ENCODE peak calls at places on chromosomes 2 and 18, in eight cellular contexts. M is gastrocnemius medialis, T is Peyer's patch, W is body of pancreas, X is transverse colon, Y is tibial nerve, L is stomach, A is K562. E is an unnamed sample.

GRCh38 chr2:15315411-15315810 is 245.7 kb downstream of the NBAS start:
- DNase-seq in A (no peak), L (no peak), W (no peak), T (no peak), X (no peak), M (no peak), Y (no peak), E (no peak)

GRCh38 chr2:25294573-25295462 is 46.9 kb downstream of the DNMT3A start:
- DNase-seq in W (peak; percentile 47), L (peak; percentile 80), Y (peak; percentile 59), A (no peak), M (peak; percentile 84), X (peak; percentile 80), T (no peak), E (peak; percentile 81)

GRCh38 chr18:48023334-48024008 is 93.0 kb upstream of the SMAD2 start:
- DNase-seq in Y (peak; percentile 57), W (no peak), X (peak; percentile 37), M (no peak), A (peak; percentile 15), T (no peak), L (peak; percentile 53), E (no peak)

GRCh38 chr2:181058378-181059269 is 78.2 kb downstream of the UBE2E3 start:
- DNase-seq in Y (peak; percentile 36), X (peak; percentile 15), T (no peak), L (no peak), W (peak; percentile 25), A (peak; percentile 43), M (peak; percentile 11), E (no peak)

GRCh38 chr2:138504092-138504491 is 2.5 kb downstream of the SPOPL start:
- DNase-seq in W (no peak), T (no peak), X (no peak), Y (no peak), L (no peak), A (no peak), M (no peak), E (no peak)

GRCh38 chr2:34815052-34815741 is 1216.1 kb upstream of the FAM98A start:
- DNase-seq in A (no peak), L (no peak), Y (no peak), T (no peak), M (no peak), X (no peak), W (peak; percentile 36), E (no peak)

GRCh38 chr2:239500915-239501630 is 100.3 kb upstream of the HDAC4 start:
- DNase-seq in W (no peak), A (no peak), T (no peak), M (no peak), Y (peak; percentile 32), L (no peak), X (no peak), E (no peak)

GRCh38 chr2:171086352-171087290 is 74.1 kb downstream of the TLK1 start:
- DNase-seq in A (peak; percentile 37), Y (peak; percentile 30), M (no peak), T (no peak), W (peak; percentile 45), L (peak; percentile 34), X (peak; percentile 57), E (no peak)

GRCh38 chr2:9762941-9763340 is 80.3 kb upstream of the TAF1B start:
- DNase-seq in Y (no peak), M (peak; percentile 12), X (no peak), W (no peak), A (no peak), L (no peak), T (no peak), E (no peak)

GRCh38 chr2:142841788-142842187 is 35.7 kb upstream of the KYNU start:
- DNase-seq in T (no peak), W (no peak), L (no peak), X (no peak), M (no peak), A (no peak), Y (no peak), E (no peak)

GRCh38 chr2:67871696-67872320 is 191.0 kb downstream of the C1D start:
- DNase-seq in T (no peak), X (no peak), A (no peak), M (no peak), W (no peak), L (no peak), Y (no peak), E (no peak)

GRCh38 chr2:43083278-43083677 is 143.1 kb downstream of the ZFP36L2 start:
- DNase-seq in L (no peak), T (peak; percentile 48), M (peak; percentile 55), Y (no peak), W (no peak), X (no peak), A (no peak), E (no peak)

GRCh38 chr2:71940695-71941094 is 207.0 kb downstream of the CYP26B1 start:
- DNase-seq in Y (no peak), L (no peak), M (peak; percentile 94), T (peak; percentile 61), X (peak; percentile 30), W (no peak), A (no peak), E (peak; percentile 86)

GRCh38 chr18:50836521-50836957 is 16.7 kb upstream of the MRO start:
- DNase-seq in W (no peak), A (no peak), L (no peak), M (no peak), X (no peak), Y (no peak), T (no peak), E (no peak)

GRCh38 chr2:100845141-100845991 is 25.4 kb downstream of the NPAS2 start:
- DNase-seq in A (no peak), T (no peak), X (no peak), M (peak; percentile 80), L (peak; percentile 76), W (peak; percentile 85), Y (no peak), E (peak; percentile 80)

GRCh38 chr18:52392160-52392559 is 52.2 kb downstream of the DCC start:
- DNase-seq in Y (no peak), A (no peak), X (no peak), T (no peak), W (no peak), M (no peak), L (no peak), E (no peak)

DNA sequence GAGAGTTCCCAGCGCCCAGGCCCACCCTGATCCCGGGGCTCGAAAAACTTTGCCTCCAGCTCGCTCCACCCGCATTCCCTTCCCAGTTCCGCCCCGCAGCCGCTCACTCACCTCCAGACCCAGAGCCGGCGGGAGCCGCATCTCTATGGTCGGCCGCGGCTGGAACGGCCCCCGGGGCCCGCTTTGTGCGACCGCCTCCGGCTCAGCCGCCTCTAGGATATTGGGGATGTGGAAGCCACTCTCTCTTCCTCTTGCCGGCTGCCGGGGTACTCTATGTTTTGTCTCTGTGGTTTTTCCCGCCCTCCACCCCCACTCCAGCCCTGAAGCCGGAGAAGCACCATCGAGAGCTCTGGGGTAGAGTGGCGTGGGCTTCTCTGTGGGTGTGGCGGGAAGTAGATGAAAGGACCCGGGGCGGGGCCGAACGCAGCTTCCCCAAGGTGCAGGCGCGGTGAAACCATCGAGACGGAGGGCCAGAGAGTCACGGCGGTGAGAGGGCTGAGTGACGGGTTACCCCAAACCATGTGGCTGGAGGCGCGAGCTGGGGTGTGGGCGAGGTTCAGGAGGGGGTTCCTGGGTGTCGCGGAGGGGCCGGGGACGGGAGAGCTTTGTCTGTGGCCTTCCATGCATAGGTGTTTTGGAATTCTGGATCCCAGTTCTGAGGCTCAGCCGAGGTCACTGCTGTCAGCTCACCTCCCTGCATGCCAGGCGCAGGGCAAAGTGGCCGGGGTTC is at the start of the genes BCS1L and ZNF142:
- DNase-seq in W (peak; percentile 90), A (peak; percentile 87), T (peak; percentile 94), M (peak; percentile 92), Y (peak; percentile 94), L (peak; percentile 92), X (peak; percentile 95), E (peak; percentile 92)
- TF ChIP-seq POLR2A in W (peak; percentile 64), A (peak; percentile 81), T (peak; percentile 59), M (peak; percentile 90), Y (peak; percentile 18), L (no peak), X (peak; percentile 62), E (peak; percentile 54)

GRCh38 chr2:230164139-230164538 is 55.6 kb downstream of the SP110 start:
- DNase-seq in L (no peak), A (no peak), Y (no peak), T (no peak), X (no peak), W (no peak), M (no peak), E (no peak)
- H3K27me3 ChIP-seq in L (no peaks in the 10 kb centered on the region), A (no peaks in the 10 kb centered on the region), Y (no peaks in the 10 kb centered on the region), T (no peaks in the 10 kb centered on the region), X (no peaks in the 10 kb centered on the region), W (no peaks in the 10 kb centered on the region), M (no peaks in the 10 kb centered on the region), E (no peaks in the 10 kb centered on the region)

GRCh38 chr18:22470511-22471181 is 52.9 kb upstream of the CTAGE1 start:
- DNase-seq in T (no peak), Y (no peak), X (no peak), L (peak; percentile 34), W (peak; percentile 45), M (no peak), A (no peak), E (no peak)
- H3K4me1 ChIP-seq in T (no peaks in the 10 kb centered on the region), Y (peaks cover 7% of the 10 kb centered on the region), X (peaks cover 41% of the 10 kb centered on the region), L (peaks cover 36% of the 10 kb centered on the region), W (peaks cover 56% of the 10 kb centered on the region), M (no peaks in the 10 kb centered on the region), A (peaks cover 8% of the 10 kb centered on the region), E (peaks cover 20% of the 10 kb centered on the region)

GRCh38 chr18:22348521-22349316 is 69.0 kb downstream of the CTAGE1 start:
- DNase-seq in X (peak; percentile 75), T (peak; percentile 85), L (peak; percentile 60), M (no peak), W (peak; percentile 63), Y (no peak), A (no peak), E (peak; percentile 86)
- TF ChIP-seq POLR2A in X (no peak), T (no peak), L (no peak), M (no peak), W (peak; percentile 21), Y (no peak), A (no peak), E (peak; percentile 88)

E was measured in right lobe of liver.